ENCODE peak calls at places on chromosomes 2 and 18, in nine cellular contexts. J is HepG2, W is upper lobe of left lung, Q is sigmoid colon, V is suprapubic skin, M is H1, C is K562, R is SK-N-SH, Y is stomach. K is an unnamed sample.

GRCh38 chr2:2775018-2775417 is 443.9 kb upstream of the MYT1L start:
- DNase-seq in J (no peak), W (no peak), Q (no peak), V (no peak), M (no peak), C (no peak), R (no peak), Y (no peak), K (no peak)

GRCh38 chr2:3470856-3471737 is 48.2 kb downstream of the ADI1 start:
- DNase-seq in J (no peak), W (no peak), Q (no peak), V (no peak), M (no peak), C (no peak), R (no peak), Y (no peak), K (no peak)

GRCh38 chr2:193580176-193580950 is 1385.6 kb upstream of the TMEFF2 start:
- DNase-seq in J (no peak), W (no peak), Q (no peak), V (no peak), M (no peak), C (no peak), R (no peak), Y (no peak), K (no peak)

GRCh38 chr18:79876497-79876896 is 75.0 kb downstream of the SLC66A2 start:
- DNase-seq in J (no peak), W (no peak), Q (no peak), V (no peak), M (no peak), C (no peak), R (peak), Y (no peak), K (no peak)

GRCh38 chr2:238875161-238875530 is 27.3 kb downstream of the TWIST2 start:
- DNase-seq in J (no peak), W (no peak), Q (peak), V (peak), M (no peak), C (peak), R (no peak), Y (peak), K (peak)

GRCh38 chr2:138221358-138221757 is 257.1 kb downstream of the HNMT start:
- DNase-seq in J (peak), W (no peak), Q (no peak), V (no peak), M (no peak), C (no peak), R (no peak), Y (no peak), K (no peak)

GRCh38 chr2:201191132-201191875 is 8.4 kb downstream of the CASP10 start:
- DNase-seq in J (peak), W (no peak), Q (no peak), V (no peak), M (no peak), C (no peak), R (no peak), Y (no peak), K (no peak)

GRCh38 chr18:45828917-45829811 is 3.7 kb downstream of the SIGLEC15 start:
- DNase-seq in J (no peak), W (peak), Q (no peak), V (no peak), M (no peak), C (peak), R (no peak), Y (peak), K (no peak)

GRCh38 chr2:105744909-105745853 is at the start of gene NCK2:
- DNase-seq in J (no peak), W (peak), Q (no peak), V (peak), M (no peak), C (peak), R (peak), Y (peak), K (peak)

GRCh38 chr2:217098435-217098834 is 238.6 kb upstream of the TNP1 start:
- DNase-seq in J (no peak), W (no peak), Q (no peak), V (no peak), M (no peak), C (no peak), R (no peak), Y (no peak), K (no peak)

GRCh38 chr2:150619607-150620330 is 132.3 kb upstream of the RND3 start:
- DNase-seq in J (no peak), W (no peak), Q (no peak), V (no peak), M (no peak), C (no peak), R (no peak), Y (no peak), K (no peak)

GRCh38 chr2:158191076-158191566 is 89.4 kb downstream of the UPP2 start:
- DNase-seq in J (peak), W (no peak), Q (no peak), V (no peak), M (no peak), C (no peak), R (no peak), Y (no peak), K (no peak)

GRCh38 chr2:79721966-79722365 is 209.1 kb downstream of the CTNNA2 start:
- DNase-seq in J (no peak), W (no peak), Q (no peak), V (no peak), M (no peak), C (no peak), R (no peak), Y (no peak), K (no peak)

GRCh38 chr2:49416252-49416651 is 261.9 kb upstream of the FSHR start:
- DNase-seq in J (no peak), W (no peak), Q (no peak), V (no peak), M (no peak), C (no peak), R (no peak), Y (no peak), K (peak)

GRCh38 chr18:32771169-32771751 is 1.6 kb downstream of the KLHL14 start:
- DNase-seq in J (peak), W (no peak), Q (no peak), V (no peak), M (no peak), C (no peak), R (peak), Y (no peak), K (no peak)

GRCh38 chr2:1588994-1589611 is 155.2 kb downstream of the PXDN start:
- DNase-seq in J (no peak), W (no peak), Q (no peak), V (no peak), M (no peak), C (no peak), R (no peak), Y (no peak), K (no peak)

GRCh38 chr2:98148968-98149697 is 62.2 kb downstream of the VWA3B start:
- DNase-seq in J (peak), W (no peak), Q (no peak), V (no peak), M (no peak), C (peak), R (no peak), Y (no peak), K (no peak)

GRCh38 chr18:51196811-51197660 is 445 bp downstream of the MEX3C start:
- DNase-seq in J (no peak), W (peak), Q (peak), V (peak), M (no peak), C (peak), R (peak), Y (peak), K (peak)

GRCh38 chr2:180979086-180979934 is 1.1 kb upstream of the UBE2E3 start:
- DNase-seq in J (peak), W (no peak), Q (no peak), V (no peak), M (no peak), C (peak), R (no peak), Y (no peak), K (no peak)

GRCh38 chr2:9030882-9031645 is 27.6 kb upstream of the MBOAT2 start:
- DNase-seq in J (no peak), W (no peak), Q (no peak), V (no peak), M (no peak), C (no peak), R (no peak), Y (no peak), K (no peak)

GRCh38 chr2:200314976-200315567 is 8.6 kb downstream of the SPATS2L start:
- DNase-seq in J (no peak), W (no peak), Q (no peak), V (no peak), M (no peak), C (no peak), R (no peak), Y (no peak), K (no peak)

GRCh38 chr2:66433945-66434678 is 813 bp upstream of the MEIS1 start:
- DNase-seq in J (peak), W (no peak), Q (peak), V (peak), M (no peak), C (peak), R (peak), Y (peak), K (peak)
- TF ChIP-seq POLR2AphosphoS5 in J (no peak), W (peak), Q (peak), V (no peak), M (no peak), C (no peak), R (no peak), Y (no peak), K (peak)

DNA sequence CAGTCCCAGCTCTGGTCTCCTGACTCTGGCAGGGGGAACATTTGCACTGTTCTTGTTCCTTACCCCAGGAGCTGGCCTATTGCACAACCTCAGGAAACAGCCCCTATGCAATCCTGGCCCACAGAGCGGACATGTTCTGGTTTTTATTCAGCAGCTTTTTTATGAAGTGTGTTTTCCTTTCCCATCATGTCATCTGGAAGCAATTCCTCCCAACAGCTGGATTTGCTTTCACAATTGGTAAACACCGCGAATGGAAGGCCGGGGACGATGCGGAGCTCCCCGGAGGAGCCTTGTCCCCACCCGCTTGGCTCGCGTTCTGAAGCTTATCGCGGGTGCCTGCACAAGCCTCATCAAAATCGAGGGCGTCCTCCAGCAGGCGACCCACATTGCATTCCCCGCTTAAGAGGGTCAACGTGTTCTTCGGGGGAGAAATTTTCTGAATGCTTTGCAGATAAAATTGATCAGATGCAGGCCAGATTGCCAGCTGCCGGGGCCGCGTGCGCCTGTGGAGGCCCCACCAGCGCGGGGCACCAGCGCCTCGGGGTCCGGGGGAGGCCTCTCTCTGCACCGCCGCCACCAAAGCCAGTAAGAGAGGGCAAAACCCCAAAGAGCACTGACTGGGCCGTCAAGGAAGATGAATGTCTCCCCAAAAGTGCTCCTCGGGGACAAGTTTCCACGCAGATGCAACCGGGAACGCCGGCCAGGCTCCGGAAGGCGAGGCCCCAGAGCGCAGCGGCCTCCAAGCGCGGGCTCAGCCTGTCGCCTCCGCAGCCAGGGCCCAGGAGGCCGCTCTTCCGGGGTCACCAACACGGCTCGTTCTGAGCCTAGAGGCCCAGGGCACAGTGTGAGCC is 60.3 kb upstream of the SP3 start:
- DNase-seq in J (peak), W (peak), Q (peak), V (peak), M (no peak), C (no peak), R (peak), Y (peak), K (peak)
- TF ChIP-seq EP300 in J (no peak), W (no peak), Q (peak), V (no peak), M (no peak), C (no peak), R (no peak), Y (no peak), K (no peak)

DNA sequence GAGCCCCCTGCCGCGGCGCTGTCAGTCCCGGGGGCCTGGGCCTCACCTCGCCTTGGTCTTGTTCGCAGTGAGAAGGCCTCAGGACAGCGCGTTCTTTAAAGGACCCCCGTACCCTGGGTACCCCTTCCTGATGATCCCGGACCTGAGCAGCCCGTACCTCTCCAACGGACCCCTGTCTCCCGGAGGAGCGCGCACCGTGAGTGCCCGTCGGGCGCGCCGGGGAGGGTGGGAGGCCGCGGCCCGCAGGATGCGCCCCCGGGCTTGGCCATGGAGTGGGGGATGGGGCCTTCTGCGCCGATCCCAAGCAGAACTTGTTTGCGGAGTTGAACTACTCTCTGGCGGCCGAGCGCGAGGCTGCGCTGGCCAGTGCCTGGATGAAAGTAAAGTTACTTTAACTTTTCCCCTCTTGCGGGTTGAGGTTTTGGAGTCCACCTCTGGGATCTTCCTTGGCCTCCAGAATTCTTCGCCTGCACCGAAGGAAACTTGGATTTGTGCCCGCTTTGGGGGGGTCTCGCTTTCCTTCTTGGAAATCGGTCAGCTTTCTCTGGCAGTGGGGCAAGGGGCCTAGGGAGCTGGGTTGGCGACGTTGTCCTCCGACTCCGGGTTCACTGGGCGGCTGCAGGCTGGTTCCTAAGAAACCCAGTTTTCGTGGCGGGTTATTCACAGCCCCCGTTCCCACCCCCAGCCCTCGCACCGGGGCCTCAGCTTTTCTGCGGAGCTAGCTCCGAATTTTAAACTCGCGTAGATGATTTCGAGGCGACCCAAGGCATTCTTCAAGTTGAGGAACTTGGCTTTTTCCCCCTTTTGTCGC is 1.3 kb downstream of the TCF7L1 start:
- DNase-seq in J (no peak), W (peak), Q (peak), V (no peak), M (no peak), C (no peak), R (peak), Y (no peak), K (peak)
- H3K4me3 ChIP-seq in J (no peak), W (peak), Q (peak), V (peak), M (peak), C (no peak), R (peak), Y (peak), K (peak)

GRCh38 chr2:43220982-43221659 is 5.3 kb downstream of the ZFP36L2 start:
- DNase-seq in J (no peak), W (peak), Q (peak), V (peak), M (no peak), C (peak), R (peak), Y (peak), K (peak)
- TF ChIP-seq POLR2AphosphoS5 in J (peak), W (peak), Q (peak), V (peak), M (peak), C (no peak), R (peak), Y (no peak), K (peak)

K was measured in transverse colon.